ENCODE peak calls at places on chromosomes 7 and 10, in ten cellular contexts. R, F, S, E, K, J, V, B, N and M are unnamed samples.
A peak's percentile ranks its signal among the peaks of the same experiment; 100 is the strongest.

GRCh38 chr10:111247781-111248389 is 171.1 kb downstream of the ADRA2A start:
- DNase-seq in F (no peak), J (no peak), K (no peak), N (no peak), B (no peak), R (no peak), V (no peak), E (no peak), S (no peak), M (no peak)

GRCh38 chr7:123865517-123866117 is 20.6 kb downstream of the HYAL4 start:
- DNase-seq in S (peak; percentile 17), F (peak; percentile 72), R (no peak), E (peak; percentile 58), K (peak; percentile 58), B (peak; percentile 42), V (no peak), N (peak; percentile 9), J (no peak), M (peak; percentile 65)

GRCh38 chr7:64951250-64951848 is 39.5 kb downstream of the ZNF117 start:
- DNase-seq in J (no peak), R (no peak), N (no peak), E (no peak), S (no peak), K (peak; percentile 49), V (no peak), F (peak; percentile 61), B (no peak), M (no peak)

GRCh38 chr10:114359041-114359952 is 45.0 kb downstream of the AFAP1L2 start:
- DNase-seq in V (no peak), E (no peak), R (no peak), B (no peak), S (no peak), K (no peak), J (no peak), N (no peak), F (peak; percentile 35), M (no peak)

GRCh38 chr7:36661135-36661840 is 63.0 kb downstream of the AOAH start:
- DNase-seq in N (no peak), E (no peak), S (no peak), R (no peak), J (no peak), F (peak; percentile 63), K (peak; percentile 63), B (no peak), V (no peak), M (peak; percentile 32)

GRCh38 chr10:62130948-62131347 is 137.7 kb downstream of the RTKN2 start:
- DNase-seq in J (no peak), V (no peak), E (no peak), F (peak; percentile 94), R (no peak), S (no peak), K (no peak), B (no peak), N (peak; percentile 85), M (no peak)

GRCh38 chr10:5318148-5318547 is 46.6 kb upstream of the UCN3 start:
- DNase-seq in S (no peak), K (no peak), F (no peak), B (no peak), N (no peak), V (no peak), E (no peak), R (no peak), J (no peak), M (no peak)

GRCh38 chr7:101162551-101163280 is 2.7 kb downstream of the VGF start:
- DNase-seq in S (no peak), N (no peak), E (peak; percentile 42), J (peak; percentile 67), R (peak; percentile 27), F (peak; percentile 57), K (peak; percentile 84), B (peak; percentile 74), V (peak; percentile 52), M (no peak)

GRCh38 chr7:94856643-94857042 is 50.8 kb upstream of the PPP1R9A start:
- DNase-seq in R (no peak), J (no peak), V (no peak), F (peak; percentile 14), K (no peak), E (no peak), B (no peak), N (no peak), S (no peak), M (no peak)

GRCh38 chr10:72612203-72612826 is 13.6 kb downstream of the MICU1 start:
- DNase-seq in F (peak; percentile 14), N (no peak), R (no peak), V (no peak), E (no peak), J (no peak), S (no peak), B (no peak), K (no peak), M (no peak)

GRCh38 chr7:34066968-34067367 is 161.6 kb downstream of the BMPER start:
- DNase-seq in J (no peak), B (no peak), N (no peak), S (no peak), E (no peak), V (no peak), F (peak; percentile 34), R (no peak), K (no peak), M (no peak)

GRCh38 chr10:51285586-51285985 is 211.3 kb downstream of the PRKG1 start:
- DNase-seq in S (no peak), K (no peak), R (no peak), E (no peak), J (no peak), N (no peak), F (no peak), V (no peak), B (no peak), M (no peak)

GRCh38 chr10:80477813-80478212 is 23.7 kb downstream of the TSPAN14 start:
- DNase-seq in B (no peak), R (no peak), S (no peak), V (no peak), J (no peak), N (no peak), E (no peak), K (no peak), F (peak; percentile 94), M (no peak)

DNA sequence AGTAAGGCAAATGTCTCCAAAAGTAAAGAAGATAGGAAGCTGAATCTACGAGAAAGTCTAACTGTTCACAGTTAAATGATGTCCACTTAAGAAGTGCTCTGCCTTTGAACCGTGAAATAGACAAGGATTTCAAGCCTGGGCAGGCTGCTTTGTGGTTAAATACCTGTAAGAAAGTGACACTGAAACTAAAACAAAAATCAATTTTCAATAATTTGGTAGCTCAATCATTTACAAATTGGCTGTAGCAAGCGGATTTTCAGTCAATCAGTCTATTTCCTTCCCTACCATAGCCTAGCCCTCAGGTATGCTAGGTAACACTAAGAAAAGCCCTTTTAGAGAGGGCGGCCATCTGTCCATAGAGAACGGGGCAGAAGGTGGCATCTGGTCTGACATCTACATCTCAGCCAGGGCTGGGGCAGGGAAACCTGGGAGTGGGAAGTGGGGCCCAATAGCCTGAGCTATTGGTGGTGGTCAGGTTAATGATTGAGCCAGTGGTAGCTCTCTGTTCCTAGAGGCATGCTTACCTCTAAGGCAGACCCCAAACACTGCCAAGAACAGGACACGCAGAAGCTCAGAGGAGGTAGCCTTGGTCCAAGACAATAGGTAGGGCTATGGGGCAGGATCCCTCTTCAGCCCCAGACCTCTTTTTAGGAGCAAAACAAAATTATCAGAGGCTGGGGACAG is 223.2 kb downstream of the CCSER2 start:
- DNase-seq in N (no peak), B (no peak), K (no peak), R (no peak), J (no peak), S (no peak), E (no peak), F (no peak), V (no peak), M (no peak)
- TF ChIP-seq CTCF in N (no peak), B (no peak), K (no peak), R (no peak), J (no peak), S (no peak), E (no peak), F (no peak), V (no peak), M (no peak)

GRCh38 chr7:139317954-139318505 is 23.1 kb upstream of the FMC1 start:
- DNase-seq in S (no peak), F (no peak), N (no peak), J (no peak), E (no peak), V (no peak), K (no peak), B (no peak), R (no peak), M (no peak)

DNA sequence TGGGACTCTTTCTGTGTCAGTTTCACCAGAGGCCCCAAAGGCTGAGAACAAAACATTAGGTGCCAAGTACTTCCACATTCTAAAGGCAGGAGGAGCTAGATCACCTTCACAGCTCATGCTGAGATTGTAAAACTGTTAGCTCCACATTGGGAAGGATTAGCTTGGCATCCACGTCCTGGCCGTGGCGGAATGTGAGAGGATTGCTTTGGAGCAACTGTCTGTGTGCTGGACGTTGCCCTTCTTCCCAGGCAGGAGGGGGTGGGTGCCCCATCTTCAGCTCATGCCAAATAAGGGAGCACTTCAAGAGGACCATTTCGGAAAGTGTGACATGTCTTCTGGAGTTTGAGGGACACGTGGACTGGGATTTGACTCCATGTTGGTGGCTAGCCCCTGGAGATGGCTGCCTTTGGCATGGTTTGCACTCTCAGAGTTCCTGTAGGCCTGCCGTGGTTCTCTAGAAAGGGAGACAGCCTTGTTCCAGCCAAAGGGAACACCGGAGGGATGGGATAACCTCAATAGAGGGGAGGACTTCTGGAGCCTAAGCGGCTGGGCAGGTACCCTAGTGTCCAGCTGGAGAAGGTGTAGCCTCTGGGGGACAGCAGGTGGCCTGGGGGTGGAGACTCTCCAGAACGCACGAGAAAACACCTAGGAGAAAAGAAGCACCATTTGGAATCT is 19.9 kb upstream of the FMC1 start:
- DNase-seq in V (no peak), K (peak; percentile 30), J (no peak), E (no peak), R (no peak), N (no peak), S (no peak), F (peak; percentile 55), B (peak; percentile 18), M (no peak)
- TF ChIP-seq CTCF in V (no peak), K (peak; percentile 28), J (no peak), E (no peak), R (no peak), N (peak; percentile 46), S (peak; percentile 35), F (peak; percentile 55), B (no peak), M (no peak)

DNA sequence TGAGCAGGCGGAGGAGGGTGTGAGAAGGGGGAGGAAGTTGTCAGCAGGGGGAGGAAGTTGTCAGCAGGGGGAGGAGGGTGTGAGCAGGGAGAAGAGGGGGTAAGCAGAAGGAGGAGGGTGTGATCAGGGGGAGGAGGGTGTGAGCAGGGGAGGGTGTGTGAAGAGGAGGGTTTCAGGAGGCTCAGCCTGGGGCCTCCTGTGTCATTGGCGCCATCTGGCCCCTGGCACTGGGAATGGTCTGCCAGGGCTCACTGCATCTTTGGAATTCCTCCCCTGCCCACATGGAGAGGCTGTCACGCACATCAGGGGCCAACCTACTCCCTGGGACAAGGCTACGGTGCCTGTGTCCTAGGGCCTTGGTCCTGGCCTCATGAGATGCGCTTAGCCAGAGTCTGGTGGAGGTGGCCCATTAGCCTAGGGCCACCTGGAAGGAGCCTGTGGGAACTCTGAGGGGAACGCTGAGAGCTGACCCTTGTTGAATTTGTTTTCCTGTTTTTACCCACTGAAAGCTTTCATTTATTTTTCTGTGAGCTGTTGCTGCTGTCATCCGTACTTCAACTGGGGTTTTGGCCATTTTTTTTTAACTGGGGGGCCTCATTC is 18.0 kb downstream of the CAMK2B start:
- DNase-seq in K (peak; percentile 63), S (no peak), B (peak; percentile 54), E (no peak), J (peak; percentile 34), V (no peak), R (no peak), N (no peak), F (peak; percentile 38), M (peak; percentile 44)
- TF ChIP-seq CTCF in K (peak; percentile 42), S (peak; percentile 11), B (no peak), E (no peak), J (no peak), V (no peak), R (peak; percentile 51), N (peak; percentile 33), F (peak; percentile 50), M (peak; percentile 45)

GRCh38 chr7:136870799-136871487 is 2.5 kb downstream of the CHRM2 start:
- DNase-seq in N (no peak), E (peak; percentile 38), S (no peak), J (no peak), B (peak; percentile 25), F (no peak), V (peak; percentile 19), R (peak; percentile 23), K (peak; percentile 54), M (no peak)
- TF ChIP-seq CTCF in N (peak; percentile 14), E (no peak), S (peak; percentile 13), J (no peak), B (no peak), F (no peak), V (no peak), R (peak; percentile 22), K (no peak), M (no peak)